ENCODE peak calls at places on chromosomes 1 and 21, in five cellular contexts. T is NB4; V is GM12892; P is Peyer's patch; X is stimulated activated CD8-positive, alpha-beta memory T cell treated with anti-CD3 and anti-CD28 coated beads, Interleukin-4, amount 100 ng/mL, for 24 hours. D is an unnamed sample.

GRCh38 chr1:58839871-58840835 is 56.3 kb upstream of the JUN start:
- DNase-seq in T (no peak), V (no peak), P (no peak), X (no peak), D (no peak)

GRCh38 chr1:54904476-54905048 is 17.6 kb upstream of the DHCR24 start:
- DNase-seq in T (no peak), V (no peak), P (no peak), X (no peak), D (no peak)

GRCh38 chr21:31553926-31554325 is 105.6 kb upstream of the SOD1 start:
- DNase-seq in T (no peak), V (no peak), P (no peak), X (no peak), D (no peak)

GRCh38 chr1:230163205-230163604 is 96.2 kb downstream of the GALNT2 start:
- DNase-seq in T (no peak), V (no peak), P (no peak), X (no peak), D (no peak)

GRCh38 chr1:159554681-159555080 is 18.9 kb upstream of the OR10J5 start:
- DNase-seq in T (no peak), V (no peak), P (no peak), X (no peak), D (no peak)

GRCh38 chr1:93143136-93143535 is 37.1 kb downstream of the TMED5 start:
- DNase-seq in T (peak), V (no peak), P (no peak), X (no peak), D (no peak)

GRCh38 chr1:9901148-9902059 is 8.7 kb downstream of the CTNNBIP1 start:
- DNase-seq in T (no peak), V (no peak), P (no peak), X (no peak), D (no peak)

GRCh38 chr1:28010979-28011378 is 51.2 kb downstream of the XKR8 start:
- DNase-seq in T (no peak), V (no peak), P (no peak), X (no peak), D (no peak)

GRCh38 chr1:203645996-203646395 is 19.4 kb downstream of the ATP2B4 start:
- DNase-seq in T (no peak), V (no peak), P (no peak), X (no peak), D (no peak)

GRCh38 chr1:75172556-75172955 is 38.4 kb downstream of the LHX8 start:
- DNase-seq in T (no peak), V (no peak), P (no peak), X (no peak), D (no peak)

GRCh38 chr21:10272216-10272615 is 249.2 kb upstream of the TPTE start:
- DNase-seq in T (no peak), V (no peak), P (peak), X (no peak), D (peak)

GRCh38 chr1:21891621-21892479 is 45.3 kb downstream of the HSPG2 start:
- DNase-seq in T (no peak), V (no peak), P (no peak), X (no peak), D (no peak)

GRCh38 chr1:198467342-198467741 is 73.1 kb downstream of the ATP6V1G3 start:
- DNase-seq in T (no peak), V (no peak), P (no peak), X (no peak), D (no peak)

GRCh38 chr1:173603056-173603591 is at the start of gene SLC9C2:
- DNase-seq in T (peak), V (no peak), P (no peak), X (no peak), D (no peak)

GRCh38 chr1:98749152-98749756 is 87.7 kb downstream of the SNX7 start:
- DNase-seq in T (peak), V (no peak), P (no peak), X (no peak), D (no peak)

GRCh38 chr1:166865931-166866330 is 10.1 kb downstream of the TADA1 start:
- DNase-seq in T (no peak), V (no peak), P (no peak), X (no peak), D (no peak)

GRCh38 chr1:41317356-41317755 is 43.9 kb upstream of the FOXO6 start:
- DNase-seq in T (no peak), V (no peak), P (no peak), X (no peak), D (no peak)

GRCh38 chr1:15180945-15181523 is 27.5 kb downstream of the TMEM51 start:
- DNase-seq in T (no peak), V (no peak), P (no peak), X (no peak), D (no peak)

GRCh38 chr1:17128361-17128760 is 9.1 kb upstream of the PADI2 start:
- DNase-seq in T (peak), V (no peak), P (no peak), X (no peak), D (no peak)

GRCh38 chr1:3911981-3912808 is 12.1 kb upstream of the C1orf174 start:
- DNase-seq in T (no peak), V (no peak), P (no peak), X (no peak), D (peak)

GRCh38 chr1:226874579-226875425 is 4.4 kb downstream of the PSEN2 start:
- DNase-seq in T (no peak), V (no peak), P (no peak), X (no peak), D (no peak)

GRCh38 chr1:234619071-234619480 is 9.1 kb upstream of the IRF2BP2 start:
- DNase-seq in T (no peak), V (no peak), P (no peak), X (no peak), D (no peak)

GRCh38 chr1:112369389-112370285 is 26.4 kb upstream of the CTTNBP2NL start:
- DNase-seq in T (peak), V (peak), P (peak), X (peak), D (peak)

GRCh38 chr21:33658919-33659318 is 16.6 kb downstream of the ITSN1 start:
- DNase-seq in T (no peak), V (no peak), P (no peak), X (no peak), D (no peak)

GRCh38 chr1:162676767-162677166 is 44.5 kb downstream of the DDR2 start:
- DNase-seq in T (no peak), V (no peak), P (no peak), X (no peak), D (no peak)

GRCh38 chr1:6882414-6882813 is 97.2 kb downstream of the CAMTA1 start:
- DNase-seq in T (no peak), V (no peak), P (no peak), X (no peak), D (no peak)

GRCh38 chr1:1440262-1440772 is 4.8 kb downstream of the VWA1 start:
- DNase-seq in T (no peak), V (peak), P (no peak), X (no peak), D (no peak)

GRCh38 chr1:41407666-41408252 is 46.5 kb downstream of the FOXO6 start:
- DNase-seq in T (no peak), V (no peak), P (no peak), X (no peak), D (no peak)

GRCh38 chr1:42957880-42958487 is 684 bp downstream of the SLC2A1 start:
- DNase-seq in T (peak), V (peak), P (peak), X (peak), D (peak)

GRCh38 chr1:13228343-13228781 is 2.4 kb upstream of the PRAMEF18 start:
- DNase-seq in T (peak), V (no peak), P (no peak), X (peak), D (peak)

GRCh38 chr21:31182231-31183129 is 144.2 kb upstream of the KRTAP19-8 start:
- DNase-seq in T (no peak), V (no peak), P (peak), X (peak), D (peak)

GRCh38 chr1:28518745-28519341 is 13.0 kb downstream of the RCC1 start:
- DNase-seq in T (peak), V (no peak), P (no peak), X (no peak), D (peak)

GRCh38 chr1:179228783-179229213 is 679 bp downstream of the ABL2 start:
- DNase-seq in T (peak), V (no peak), P (peak), X (peak), D (peak)

GRCh38 chr1:219883400-219884332 is 44.7 kb downstream of the SLC30A10 start:
- DNase-seq in T (no peak), V (no peak), P (no peak), X (no peak), D (no peak)

GRCh38 chr1:179807691-179808485 is 64.8 kb downstream of the FAM163A start:
- DNase-seq in T (no peak), V (no peak), P (no peak), X (no peak), D (peak)

GRCh38 chr1:25711555-25712298 is 88.3 kb upstream of the SELENON start:
- DNase-seq in T (peak), V (no peak), P (peak), X (peak), D (peak)

GRCh38 chr1:69221492-69221990 is 346.2 kb upstream of the LRRC7 start:
- DNase-seq in T (no peak), V (no peak), P (no peak), X (no peak), D (no peak)

GRCh38 chr1:67431869-67432578 is 1.8 kb upstream of the SERBP1 start:
- DNase-seq in T (peak), V (no peak), P (no peak), X (no peak), D (no peak)

GRCh38 chr21:37460196-37460595 is 93.6 kb downstream of the DYRK1A start:
- DNase-seq in T (peak), V (no peak), P (no peak), X (no peak), D (no peak)